ENCODE peak calls at places on chromosome 3, in six cellular contexts. D is cardiac fibroblast, M is AG09309, Y is NCI-H2171, Q is T47D, W is lung microvascular endothelial cell. S is an unnamed sample.

GRCh38 chr3:79032686-79033318 is 735.0 kb downstream of the ROBO1 start:
- DNase-seq in W (no peak), D (peak), Q (peak), Y (peak), M (peak), S (no peak)

GRCh38 chr3:125643127-125643526 is 47.8 kb upstream of the OSBPL11 start:
- DNase-seq in D (no peak), W (no peak), Q (no peak), M (no peak), Y (no peak), S (no peak)

GRCh38 chr3:103083848-103084631 is 649.2 kb downstream of the ZPLD1 start:
- DNase-seq in Y (no peak), Q (no peak), W (no peak), D (no peak), M (no peak), S (no peak)

GRCh38 chr3:13869944-13870343 is 9.9 kb downstream of the WNT7A start:
- DNase-seq in D (no peak), W (no peak), M (no peak), Y (no peak), Q (no peak), S (no peak)

GRCh38 chr3:10514407-10515069 is 9.2 kb upstream of the ATP2B2 start:
- DNase-seq in W (no peak), Q (no peak), M (no peak), Y (no peak), D (no peak), S (no peak)

GRCh38 chr3:130729154-130729553 is 17.5 kb downstream of the PIK3R4 start:
- DNase-seq in M (no peak), D (no peak), W (no peak), Y (no peak), Q (no peak), S (no peak)

GRCh38 chr3:123290107-123290930 is 88.6 kb downstream of the SEC22A start:
- DNase-seq in W (no peak), M (no peak), Q (no peak), Y (no peak), D (no peak), S (no peak)

GRCh38 chr3:64992462-64993285 is 304.9 kb upstream of the ADAMTS9 start:
- DNase-seq in D (no peak), Y (no peak), W (peak), M (no peak), Q (no peak), S (no peak)

GRCh38 chr3:197010556-197011351 is 18.9 kb downstream of the MELTF start:
- DNase-seq in Q (no peak), M (no peak), D (no peak), W (no peak), Y (no peak), S (no peak)

GRCh38 chr3:42535981-42536784 is 33.7 kb downstream of the VIPR1 start:
- DNase-seq in Y (no peak), M (no peak), W (peak), Q (peak), D (peak), S (peak)